ENCODE peak calls at places on chromosome 18, in four cellular contexts. G is lower leg skin, B is stomach, N is ovary. A is an unnamed sample.

GRCh38 chr18:706438-706837 is 6.0 kb downstream of the ENOSF1 start:
- DNase-seq in G (no peak), B (no peak), N (no peak), A (no peak)

GRCh38 chr18:69956655-69957054 is 9.0 kb upstream of the CD226 start:
- DNase-seq in G (no peak), B (no peak), N (no peak), A (no peak)

GRCh38 chr18:49026501-49027378 is 76.0 kb upstream of the SMAD7 start:
- DNase-seq in G (peak), B (peak), N (no peak), A (no peak)

GRCh38 chr18:57814555-57814954 is 11.4 kb upstream of the ATP8B1 start:
- DNase-seq in G (no peak), B (no peak), N (no peak), A (no peak)

GRCh38 chr18:1002653-1003178 is 98.0 kb downstream of the ADCYAP1 start:
- DNase-seq in G (no peak), B (no peak), N (no peak), A (no peak)

GRCh38 chr18:80210312-80211083 is 36.8 kb downstream of the PARD6G start:
- DNase-seq in G (peak), B (no peak), N (no peak), A (peak)

GRCh38 chr18:11544060-11544633 is 65.2 kb upstream of the SLC35G4 start:
- DNase-seq in G (no peak), B (no peak), N (no peak), A (no peak)

GRCh38 chr18:48580782-48581181 is 42.0 kb downstream of the CTIF start:
- DNase-seq in G (no peak), B (no peak), N (no peak), A (no peak)

GRCh38 chr18:3458952-3459853 is 9.2 kb downstream of the TGIF1 start:
- DNase-seq in G (no peak), B (no peak), N (no peak), A (no peak)

GRCh38 chr18:76686737-76687231 is 135.6 kb upstream of the ZNF236 start:
- DNase-seq in G (peak), B (peak), N (peak), A (peak)

GRCh38 chr18:74131124-74131523 is 16.5 kb downstream of the FBXO15 start:
- DNase-seq in G (no peak), B (no peak), N (no peak), A (no peak)

GRCh38 chr18:58258707-58259342 is 214.8 kb downstream of the NEDD4L start:
- DNase-seq in G (no peak), B (peak), N (no peak), A (no peak)

GRCh38 chr18:658947-659533 is 1.6 kb downstream of the TYMS start:
- DNase-seq in G (no peak), B (no peak), N (no peak), A (no peak)

GRCh38 chr18:27605107-27605834 is 420.2 kb upstream of the CHST9 start:
- DNase-seq in G (peak), B (peak), N (peak), A (peak)

GRCh38 chr18:21636769-21637168 is 24.7 kb downstream of the SNRPD1 start:
- DNase-seq in G (no peak), B (no peak), N (no peak), A (no peak)

GRCh38 chr18:21638822-21639221 is 26.7 kb downstream of the SNRPD1 start:
- DNase-seq in G (no peak), B (no peak), N (no peak), A (no peak)

GRCh38 chr18:21632393-21632792 is 20.3 kb downstream of the SNRPD1 start:
- DNase-seq in G (no peak), B (no peak), N (no peak), A (no peak)

GRCh38 chr18:21629089-21629832 is 17.1 kb downstream of the SNRPD1 start:
- DNase-seq in G (no peak), B (no peak), N (no peak), A (no peak)

DNA sequence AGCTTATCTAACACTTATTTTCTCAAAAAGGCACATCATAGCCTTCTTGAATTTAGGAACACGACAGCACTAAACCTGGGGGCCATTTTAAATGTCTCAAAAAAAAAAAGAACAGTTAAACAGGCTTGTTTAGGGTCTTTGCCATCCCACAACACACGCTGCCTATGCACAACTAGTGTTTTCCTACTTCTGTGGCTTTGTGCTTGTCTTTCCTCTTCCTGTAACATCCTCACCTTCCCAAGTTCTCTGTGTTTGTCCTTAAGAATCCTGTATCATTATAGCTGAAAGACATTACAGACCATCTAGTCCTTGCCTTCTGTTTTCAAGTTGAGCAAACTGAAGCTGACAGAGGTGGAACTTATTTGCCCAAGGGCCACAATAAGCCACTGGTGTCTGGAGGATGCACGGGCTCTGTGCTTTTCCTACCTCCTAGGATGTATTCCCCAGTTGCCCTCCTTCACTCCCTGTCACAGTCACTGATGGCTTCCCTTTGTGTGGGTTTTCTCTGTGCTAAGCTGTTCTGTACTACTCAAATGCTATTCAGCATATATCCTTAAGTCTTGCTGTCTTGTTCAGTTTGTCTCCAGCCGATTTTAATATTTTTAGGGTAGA is 22.6 kb downstream of the SNRPD1 start:
- DNase-seq in G (no peak), B (no peak), N (no peak), A (no peak)
- TF ChIP-seq POLR2A in G (no peak), B (no peak), N (no peak), A (no peak)

GRCh38 chr18:9708057-9708881 is at the start of gene RAB31:
- DNase-seq in G (peak), B (peak), N (peak), A (peak)
- TF ChIP-seq POLR2A in G (no peak), B (no peak), N (peak), A (peak)

DNA sequence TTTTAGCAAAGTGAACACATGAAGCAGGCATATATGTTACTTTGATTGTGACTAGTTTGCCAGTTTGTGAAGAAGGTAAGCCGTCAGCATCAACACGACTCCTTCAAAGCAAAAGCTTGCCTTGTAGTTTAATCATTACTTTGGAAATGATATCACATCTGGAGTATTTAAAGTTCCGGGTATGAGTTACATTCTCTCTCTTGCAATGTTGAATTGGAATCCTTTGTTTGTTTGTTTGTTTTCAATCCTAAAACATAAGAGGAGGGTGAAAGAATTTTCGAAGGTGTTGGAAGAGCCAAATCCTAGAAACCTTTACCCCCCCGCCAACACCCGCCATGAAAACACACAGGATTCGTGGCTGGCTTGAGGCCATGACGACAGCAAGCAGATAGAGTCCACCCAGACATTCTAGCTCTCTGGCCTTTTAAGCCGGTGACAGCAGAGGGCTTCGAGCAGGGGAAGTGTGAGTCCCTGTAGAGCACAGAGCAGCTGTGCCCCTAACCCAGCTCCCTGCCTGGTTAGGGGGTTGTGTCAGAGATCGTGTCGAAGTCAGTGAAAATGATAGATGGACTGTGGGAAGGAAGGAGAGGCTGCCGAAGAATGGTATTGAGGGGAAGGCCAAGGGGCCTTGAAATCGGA is 103.8 kb upstream of the SMIM21 start:
- DNase-seq in G (no peak), B (no peak), N (no peak), A (no peak)
- TF ChIP-seq POLR2A in G (no peak), B (no peak), N (no peak), A (no peak)

GRCh38 chr18:9334351-9335254 is at the start of gene TWSG1:
- DNase-seq in G (peak), B (peak), N (peak), A (peak)
- TF ChIP-seq POLR2A in G (no peak), B (no peak), N (peak), A (peak)

DNA sequence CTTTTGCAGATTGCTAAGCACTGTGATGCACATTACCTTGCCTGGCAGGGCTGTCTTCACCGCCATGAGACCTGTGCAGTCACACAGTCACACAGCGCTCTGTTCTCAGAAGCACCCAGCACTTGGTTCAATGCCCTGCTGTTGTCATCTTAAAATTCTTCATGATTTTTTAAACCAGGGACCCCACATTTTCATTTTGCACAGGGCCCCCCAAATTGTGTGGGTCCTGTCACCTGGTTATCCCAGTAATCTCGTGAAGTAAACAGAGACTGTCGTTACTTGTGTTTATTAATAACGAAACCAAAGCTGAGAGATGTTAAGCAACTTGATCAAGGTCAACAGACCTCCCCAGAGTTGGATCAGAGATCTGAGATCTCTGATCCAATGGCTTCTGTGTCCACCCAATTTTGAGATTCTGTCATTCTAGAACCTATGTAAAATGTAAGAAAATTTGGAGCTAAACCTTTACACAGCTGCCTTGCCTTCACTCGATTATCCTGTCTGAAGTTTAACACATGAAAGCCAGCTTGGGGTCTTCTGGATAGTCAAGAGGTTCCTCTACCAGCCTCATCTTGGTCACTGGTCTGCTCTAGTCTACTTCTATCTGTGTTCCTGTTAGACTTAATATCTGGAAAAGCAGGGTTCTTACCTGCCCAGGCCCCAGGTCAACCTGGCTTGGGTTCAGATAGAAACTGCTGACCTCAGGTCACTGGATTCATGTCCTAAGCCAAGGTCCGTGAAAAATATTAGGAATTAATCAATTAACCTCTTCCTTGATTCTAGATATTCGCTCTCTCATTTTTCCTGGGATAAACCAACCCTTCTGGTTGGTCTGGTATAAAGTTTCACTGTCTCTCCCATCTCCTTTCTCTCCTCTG is 13.7 kb upstream of the TTC39C start:
- DNase-seq in G (no peak), B (no peak), N (no peak), A (no peak)
- TF ChIP-seq POLR2A in G (no peak), B (no peak), N (no peak), A (no peak)

DNA sequence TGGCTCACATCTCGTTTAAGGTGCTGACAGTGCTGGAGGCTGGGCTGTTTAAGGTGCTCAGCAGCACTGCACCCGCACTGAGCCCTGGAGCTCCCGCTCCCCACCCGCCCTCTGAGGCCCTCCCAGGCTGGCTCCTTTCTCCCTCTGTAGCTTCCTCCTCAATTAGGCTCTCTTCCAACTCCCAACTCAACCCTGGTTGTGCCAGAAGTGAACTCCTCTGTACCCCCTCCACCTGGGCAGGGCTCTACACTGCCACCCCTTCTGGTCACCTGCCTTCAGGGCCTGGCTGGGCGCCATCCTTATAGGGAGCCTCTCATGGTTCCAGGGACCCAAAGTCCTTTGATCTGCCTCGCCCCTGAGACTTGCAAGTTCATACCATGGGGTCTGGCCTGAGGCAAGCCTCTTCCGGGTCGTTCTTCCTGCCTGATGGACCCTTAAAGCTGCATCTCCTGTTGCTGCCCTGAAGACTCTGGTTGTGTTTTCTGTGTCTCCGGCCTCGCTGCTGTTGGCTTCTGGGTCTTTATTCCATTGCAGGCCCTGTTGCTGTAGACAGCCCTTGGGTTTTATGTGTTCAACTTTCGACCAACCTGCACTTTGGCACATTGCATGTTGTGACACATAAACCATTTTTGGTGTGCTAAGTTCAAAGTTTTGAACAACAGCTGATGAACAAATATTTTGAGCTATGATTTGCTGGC is 199.6 kb downstream of the LDLRAD4 start:
- DNase-seq in G (no peak), B (no peak), N (no peak), A (no peak)
- TF ChIP-seq POLR2A in G (no peak), B (no peak), N (no peak), A (no peak)

GRCh38 chr18:63158012-63158631 is 161.4 kb downstream of the BCL2 start:
- DNase-seq in G (no peak), B (no peak), N (no peak), A (no peak)

GRCh38 chr18:63157293-63158011 is 162.1 kb downstream of the BCL2 start:
- DNase-seq in G (no peak), B (no peak), N (no peak), A (no peak)

GRCh38 chr18:63155169-63155852 is 164.3 kb downstream of the BCL2 start:
- DNase-seq in G (peak), B (peak), N (no peak), A (peak)

GRCh38 chr18:63154350-63155152 is 165.0 kb downstream of the BCL2 start:
- DNase-seq in G (no peak), B (no peak), N (no peak), A (no peak)

DNA sequence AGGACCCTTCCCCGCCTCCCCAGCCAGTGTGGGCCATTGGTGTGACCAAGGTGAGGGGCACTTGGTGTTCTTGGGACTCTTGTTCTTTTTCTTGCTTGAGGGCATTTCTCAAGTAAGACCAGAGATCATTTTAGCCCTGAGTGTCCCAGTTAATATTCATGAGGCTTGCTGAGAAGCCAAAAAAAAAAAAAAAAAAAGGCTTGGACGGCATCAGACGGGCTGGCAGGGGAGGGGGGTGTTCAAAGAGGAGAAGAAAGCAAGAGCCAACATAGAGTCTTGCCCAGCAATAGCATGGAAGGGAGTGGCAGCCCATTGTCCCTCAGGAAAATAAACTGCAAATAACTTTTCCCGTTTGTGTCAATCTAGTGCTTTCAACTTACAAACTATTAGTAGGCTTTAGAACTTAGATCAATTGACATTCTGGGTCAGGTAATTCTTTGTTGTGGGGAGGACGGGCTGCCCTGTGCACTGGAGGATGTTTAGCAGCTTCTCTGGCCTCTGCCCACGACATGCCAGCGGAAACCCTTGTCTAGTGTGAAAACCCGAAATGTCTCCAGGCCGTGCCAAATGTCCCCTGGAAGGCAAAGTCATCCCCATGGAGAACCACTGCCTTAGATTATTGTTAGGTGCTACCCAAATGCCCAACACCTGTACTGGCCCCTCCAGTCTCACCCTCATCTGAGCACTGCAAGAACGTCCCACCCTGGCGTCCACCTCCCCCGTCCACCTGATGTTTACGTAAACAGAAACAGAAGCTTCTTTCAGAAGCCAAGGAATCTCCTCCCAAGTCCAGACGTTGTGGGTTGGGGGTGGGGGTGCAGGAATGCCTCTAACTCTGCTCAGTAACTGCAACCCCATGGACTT is 163.4 kb downstream of the BCL2 start:
- DNase-seq in G (no peak), B (no peak), N (no peak), A (peak)
- TF ChIP-seq POLR2A in G (no peak), B (no peak), N (no peak), A (no peak)

GRCh38 chr18:79068299-79068945 is 772 bp upstream of the ATP9B start:
- DNase-seq in G (no peak), B (no peak), N (peak), A (peak)

GRCh38 chr18:79070486-79070885 is 1.3 kb downstream of the ATP9B start:
- DNase-seq in G (no peak), B (no peak), N (no peak), A (no peak)

GRCh38 chr18:79067611-79068010 is 1.6 kb upstream of the ATP9B start:
- DNase-seq in G (no peak), B (no peak), N (no peak), A (no peak)

GRCh38 chr18:79069792-79070151 is 578 bp downstream of the ATP9B start:
- DNase-seq in G (no peak), B (no peak), N (no peak), A (no peak)

GRCh38 chr18:79068946-79069791 is at the start of gene ATP9B:
- DNase-seq in G (peak), B (peak), N (peak), A (peak)
- TF ChIP-seq POLR2A in G (no peak), B (peak), N (peak), A (peak)

A was measured in thyroid gland.